ENCODE peak calls at places on chromosomes 13 and 19, in eight cellular contexts. I is HCT116, E is K562, M is GM23338, J is A549, X is HepG2, L is Panc1, P is GM12878. R is an unnamed sample. For H3K4me1, the result is how much of the 10 kb centered on the place peaks cover.

GRCh38 chr19:35714601-35715354 is 3.0 kb upstream of the KMT2B start:
- DNase-seq in P (no peak), L (no peak), X (peak), E (no peak), J (peak), I (no peak), M (peak), R (no peak)

GRCh38 chr13:75556961-75557360 is 7.4 kb downstream of the UCHL3 start:
- DNase-seq in I (no peak), E (no peak), J (no peak), M (no peak), L (no peak), P (no peak), X (no peak), R (no peak)

GRCh38 chr19:49807174-49807830 is 5.8 kb downstream of the FUZ start:
- DNase-seq in M (no peak), E (no peak), J (no peak), L (no peak), P (no peak), X (no peak), I (no peak), R (no peak)

GRCh38 chr19:55251296-55252081 is 7.3 kb downstream of the PPP6R1 start:
- DNase-seq in E (peak), P (no peak), J (no peak), I (no peak), L (no peak), M (no peak), X (no peak), R (peak)

GRCh38 chr13:112596220-112596619 is 8.3 kb upstream of the TUBGCP3 start:
- DNase-seq in J (no peak), P (no peak), M (no peak), X (no peak), E (no peak), L (no peak), I (no peak), R (no peak)

GRCh38 chr19:1469200-1469935 is 9.6 kb downstream of the C19orf25 start:
- DNase-seq in M (no peak), X (no peak), E (no peak), I (no peak), P (no peak), L (no peak), J (no peak), R (no peak)

GRCh38 chr13:41326661-41327060 is 15.6 kb downstream of the NAA16 start:
- DNase-seq in J (no peak), M (no peak), L (no peak), E (no peak), I (no peak), X (no peak), P (no peak), R (no peak)

GRCh38 chr13:38421590-38422560 is 72.2 kb downstream of the UFM1 start:
- DNase-seq in X (no peak), E (no peak), P (no peak), J (no peak), L (no peak), M (no peak), I (no peak), R (no peak)

GRCh38 chr13:106530209-106530906 is 5.1 kb downstream of the EFNB2 start:
- DNase-seq in E (no peak), M (peak), J (no peak), P (no peak), L (no peak), I (no peak), X (no peak), R (no peak)

GRCh38 chr13:27621366-27622101 is at the start of gene POLR1D:
- DNase-seq in M (peak), J (peak), I (peak), P (peak), E (peak), X (peak), L (no peak), R (peak)

GRCh38 chr13:45527699-45528462 is 63.1 kb downstream of the COG3 start:
- DNase-seq in M (no peak), X (peak), E (no peak), J (no peak), L (no peak), P (no peak), I (no peak), R (no peak)

GRCh38 chr13:72204291-72204690 is 337.3 kb upstream of the DACH1 start:
- DNase-seq in E (no peak), J (no peak), I (peak), P (no peak), L (no peak), M (no peak), X (no peak), R (no peak)

GRCh38 chr13:64410654-64411053 is 2819.5 kb downstream of the PCDH9 start:
- DNase-seq in L (no peak), I (no peak), X (no peak), P (no peak), E (no peak), M (no peak), J (no peak), R (no peak)

GRCh38 chr13:49112782-49113525 is 107.2 kb upstream of the MLNR start:
- DNase-seq in E (peak), J (no peak), L (no peak), I (no peak), M (peak), X (no peak), P (no peak), R (no peak)

GRCh38 chr13:95624020-95624419 is 20.5 kb downstream of the DZIP1 start:
- DNase-seq in E (peak), L (peak), J (peak), I (peak), P (no peak), M (peak), X (peak), R (peak)

GRCh38 chr13:106372199-106373160 is 163.0 kb downstream of the EFNB2 start:
- DNase-seq in L (no peak), E (no peak), J (no peak), X (no peak), I (no peak), M (no peak), P (no peak), R (no peak)

GRCh38 chr19:7326105-7326877 is 22.4 kb upstream of the ARHGEF18 start:
- DNase-seq in J (no peak), P (no peak), L (peak), M (peak), X (peak), I (peak), E (peak), R (no peak)

GRCh38 chr19:31312004-31312403 is 37.2 kb downstream of the TSHZ3 start:
- DNase-seq in M (no peak), P (no peak), I (no peak), X (no peak), E (no peak), L (no peak), J (no peak), R (no peak)

GRCh38 chr19:35592226-35592625 is 6.3 kb downstream of the PMIS2 start:
- DNase-seq in X (peak), M (peak), I (peak), P (no peak), L (peak), E (peak), J (peak), R (peak)

GRCh38 chr19:50870417-50871089 is 2.7 kb upstream of the KLK2 start:
- DNase-seq in X (peak), I (no peak), M (peak), E (peak), L (no peak), P (no peak), J (peak), R (peak)

GRCh38 chr19:50739841-50740426 is 16.8 kb downstream of the CLEC11A start:
- DNase-seq in J (no peak), E (no peak), L (no peak), P (no peak), X (no peak), M (peak), I (no peak), R (no peak)

GRCh38 chr13:67043901-67044300 is 186.2 kb downstream of the PCDH9 start:
- DNase-seq in X (no peak), J (no peak), E (no peak), M (no peak), I (no peak), L (no peak), P (no peak), R (no peak)

DNA sequence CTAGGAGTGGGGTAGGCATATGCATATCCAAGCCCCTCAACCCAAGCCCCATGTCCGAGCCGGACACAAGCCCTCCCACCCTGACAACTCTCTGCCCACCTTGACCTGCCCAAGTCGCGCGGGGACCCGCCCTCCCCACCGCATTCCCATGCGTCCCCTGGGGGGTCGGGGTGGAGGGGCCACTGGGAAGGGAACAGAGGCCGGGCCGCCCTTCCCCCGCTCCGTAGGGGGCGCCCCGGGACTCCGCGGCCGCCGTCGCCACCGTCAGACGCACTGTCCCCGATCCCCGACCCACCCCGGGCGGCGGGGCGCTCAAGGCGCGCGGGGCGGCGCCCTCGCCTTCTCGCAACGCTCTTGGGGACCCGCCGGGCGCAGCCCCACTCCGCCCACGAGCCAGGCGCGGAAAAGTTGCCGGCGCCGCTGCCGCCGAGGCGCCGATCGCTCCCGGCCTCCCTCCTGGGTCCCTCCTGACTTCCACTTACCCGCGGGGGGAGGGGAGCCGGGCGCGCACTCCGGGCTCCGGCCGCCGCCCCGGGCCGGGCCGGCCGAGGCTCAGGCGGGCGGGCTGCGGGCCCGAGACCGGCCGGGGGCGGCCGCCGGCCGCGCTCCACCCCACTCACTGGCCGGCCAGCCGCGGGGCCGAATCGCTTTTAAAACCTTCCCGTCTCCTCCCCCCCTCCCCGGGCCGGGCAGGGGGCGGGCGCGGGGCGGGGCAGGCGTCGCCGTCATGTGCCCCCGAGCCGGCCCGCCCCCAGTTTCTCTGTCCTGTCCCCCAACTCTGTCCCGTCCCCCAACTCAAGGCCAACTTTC is 34.4 kb upstream of the NANOS3 start:
- DNase-seq in P (no peak), I (no peak), X (no peak), L (no peak), M (no peak), E (peak), J (no peak), R (peak)
- H3K4me1 ChIP-seq in P (half or more), I (half or more), X (half or more), L (under half), M (under half), E (half or more), J (under half), R (under half)

DNA sequence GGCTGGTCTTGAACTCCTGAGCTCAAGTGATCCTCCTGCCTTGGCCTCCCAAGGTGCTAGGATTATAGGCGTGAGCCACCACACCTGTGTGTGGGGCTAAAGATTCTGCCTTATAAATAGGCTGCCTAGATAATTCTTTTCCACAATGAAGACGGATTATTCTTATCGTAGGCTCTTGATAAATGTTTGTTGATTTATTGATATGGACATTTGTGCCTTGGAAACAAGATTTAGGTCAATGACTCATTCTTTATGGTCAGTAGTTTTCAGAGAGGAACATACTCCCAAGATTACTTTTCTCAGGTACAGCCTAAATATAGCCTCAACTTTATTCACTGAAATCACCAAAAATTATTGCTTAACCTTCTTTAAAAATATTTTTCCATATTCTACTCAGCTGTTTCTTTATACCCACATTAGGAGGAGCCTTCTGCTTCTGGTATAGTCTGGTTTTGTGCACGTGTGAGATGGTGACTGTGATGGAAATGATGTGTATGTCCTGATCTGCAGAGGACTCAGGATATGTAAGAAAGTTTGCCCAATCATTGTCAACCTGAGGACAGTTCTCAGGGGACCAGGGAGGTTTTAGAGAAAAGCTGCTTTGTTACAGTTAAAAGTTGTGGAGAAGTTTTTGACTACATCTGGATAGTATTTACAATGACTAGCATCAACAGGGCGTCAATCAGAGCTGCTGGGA is 208.9 kb downstream of the DNAJC15 start:
- DNase-seq in X (no peak), L (no peak), P (no peak), M (no peak), J (no peak), E (no peak), I (no peak), R (no peak)
- H3K27ac ChIP-seq in X (no peak), L (no peak), P (no peak), M (no peak), J (no peak), E (no peak), I (no peak), R (peak)

DNA sequence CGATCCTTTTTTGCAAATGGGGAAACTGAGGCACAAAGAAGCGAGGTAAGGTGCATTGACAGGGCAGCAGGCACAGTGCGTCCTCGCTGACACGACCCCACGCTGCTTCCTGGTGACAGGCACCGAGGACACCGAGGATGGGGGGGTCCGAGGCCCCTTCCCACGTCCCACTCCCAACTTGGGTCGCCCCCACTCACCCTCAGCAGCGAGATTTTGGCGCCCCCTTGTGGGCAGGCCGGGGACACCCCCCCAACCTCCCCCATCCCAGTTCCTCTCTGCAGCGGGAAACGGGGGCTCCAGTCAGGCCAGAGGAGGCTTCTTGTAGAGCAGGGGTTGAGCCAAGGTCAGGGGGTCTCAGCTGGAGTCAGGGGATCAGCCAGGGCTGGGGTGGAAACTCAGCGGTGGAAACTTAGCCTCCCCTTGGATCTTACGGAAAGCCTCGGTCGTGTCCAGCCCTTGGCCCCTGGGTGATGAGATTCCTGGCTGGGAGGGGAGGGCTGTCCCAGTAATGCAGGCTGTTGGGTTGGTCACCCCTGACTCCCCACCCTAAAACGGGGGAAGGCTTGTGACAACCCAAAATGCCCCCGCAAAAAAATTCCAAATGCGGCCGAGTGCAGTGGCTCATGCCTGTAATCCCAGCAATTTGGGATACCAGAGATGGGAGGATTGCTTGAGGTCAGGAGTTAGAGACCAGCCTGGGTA is 8.2 kb downstream of the SMIM24 start:
- DNase-seq in E (peak), I (no peak), P (no peak), L (no peak), X (no peak), J (no peak), M (no peak), R (peak)
- TF ChIP-seq REST in E (no peak), I (no peak), P (no peak), L (no peak), X (no peak), J (no peak), M (no peak), R (no peak)

GRCh38 chr19:38701455-38702063 is 42.7 kb downstream of the CAPN12 start:
- DNase-seq in M (no peak), E (no peak), P (no peak), X (peak), L (no peak), J (no peak), I (no peak), R (no peak)
- H3K4me1 ChIP-seq in M (under half), E (under half), P (under half), X (half or more), L (half or more), J (half or more), I (under half), R (under half)

GRCh38 chr19:18110833-18111232 is 13.3 kb downstream of the MAST3 start:
- DNase-seq in X (no peak), I (no peak), J (no peak), E (no peak), P (no peak), L (no peak), M (no peak), R (no peak)
- H3K27ac ChIP-seq in X (peak), I (no peak), J (no peak), E (no peak), P (peak), L (no peak), M (no peak), R (no peak)

GRCh38 chr13:110251227-110251791 is 55.6 kb downstream of the COL4A1 start:
- DNase-seq in X (no peak), E (no peak), P (no peak), M (no peak), J (no peak), L (no peak), I (no peak), R (no peak)

GRCh38 chr13:110246530-110246929 is 60.4 kb downstream of the COL4A1 start:
- DNase-seq in I (no peak), P (no peak), E (no peak), J (no peak), L (no peak), M (no peak), X (no peak), R (no peak)

GRCh38 chr13:110249326-110249725 is 57.6 kb downstream of the COL4A1 start:
- DNase-seq in E (no peak), I (no peak), P (no peak), M (no peak), X (no peak), L (no peak), J (no peak), R (no peak)

GRCh38 chr13:110250258-110250891 is 56.6 kb downstream of the COL4A1 start:
- DNase-seq in I (no peak), L (no peak), P (no peak), E (no peak), J (no peak), X (no peak), M (no peak), R (no peak)

GRCh38 chr13:110248449-110249143 is 58.4 kb downstream of the COL4A1 start:
- DNase-seq in J (no peak), E (no peak), P (no peak), M (no peak), X (no peak), I (no peak), L (no peak), R (no peak)
- TF ChIP-seq REST in J (no peak), E (no peak), P (no peak), M (no peak), X (no peak), I (no peak), L (no peak), R (no peak)

DNA sequence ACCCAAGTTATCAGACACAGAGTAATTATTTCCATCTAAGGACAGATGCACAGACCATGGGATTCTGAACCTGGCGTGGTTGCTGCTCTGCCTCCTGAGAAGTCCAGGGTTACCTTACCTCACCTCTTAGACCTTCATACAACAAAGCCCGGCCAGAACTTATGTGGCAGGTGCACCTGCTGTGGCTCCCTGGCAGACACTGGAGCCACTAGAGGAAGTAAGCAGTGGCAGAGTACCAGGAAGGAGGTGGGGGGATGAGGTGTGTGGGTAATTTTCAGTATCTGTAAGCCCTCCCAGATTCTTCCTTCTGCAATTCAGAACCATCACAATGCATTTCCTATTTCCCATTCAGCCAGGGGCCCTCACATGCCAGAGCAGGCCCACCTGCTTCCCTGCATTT is 106.1 kb upstream of the DOCK9 start:
- DNase-seq in E (no peak), J (no peak), X (no peak), L (no peak), M (no peak), I (no peak), P (no peak), R (no peak)
- H3K4me1 ChIP-seq in E (under half), J (under half), X (under half), L (under half), M (under half), I (under half), P (under half), R (under half)

R was measured in SK-N-SH.